ENCODE peak calls at places on chromosomes 7 and 10, in seven cellular contexts. One of them, this sample, is unnamed.

GRCh38 chr10:17029581-17030271 is 99.9 kb downstream of the CUBN start:
- DNase-seq in mesothelial cell of epicardium: no peak
- DNase-seq in prostate gland: no peak
- DNase-seq in fibroblast of lung: peak
- DNase-seq in left lung: no peak
- DNase-seq in heart left ventricle: peak
- DNase-seq in glutamatergic neuron: no peak
- DNase-seq in this sample: no peak

GRCh38 chr7:36317276-36317675 is 72.4 kb upstream of the ANLN start:
- DNase-seq in fibroblast of lung: no peak
- DNase-seq in glutamatergic neuron: no peak
- DNase-seq in prostate gland: no peak
- DNase-seq in left lung: no peak
- DNase-seq in mesothelial cell of epicardium: no peak
- DNase-seq in heart left ventricle: no peak
- DNase-seq in this sample: no peak

GRCh38 chr7:138008588-138009349 is 6.9 kb upstream of the CREB3L2 start:
- DNase-seq in glutamatergic neuron: no peak
- DNase-seq in left lung: no peak
- DNase-seq in mesothelial cell of epicardium: no peak
- DNase-seq in prostate gland: peak
- DNase-seq in heart left ventricle: peak
- DNase-seq in fibroblast of lung: peak
- DNase-seq in this sample: no peak

GRCh38 chr7:104980969-104981670 is 32.9 kb upstream of the KMT2E start:
- DNase-seq in heart left ventricle: no peak
- DNase-seq in mesothelial cell of epicardium: no peak
- DNase-seq in prostate gland: no peak
- DNase-seq in fibroblast of lung: no peak
- DNase-seq in left lung: no peak
- DNase-seq in glutamatergic neuron: no peak
- DNase-seq in this sample: no peak

GRCh38 chr10:51231754-51232153 is 157.5 kb downstream of the PRKG1 start:
- DNase-seq in mesothelial cell of epicardium: no peak
- DNase-seq in prostate gland: peak
- DNase-seq in glutamatergic neuron: no peak
- DNase-seq in fibroblast of lung: no peak
- DNase-seq in heart left ventricle: no peak
- DNase-seq in left lung: no peak
- DNase-seq in this sample: no peak

GRCh38 chr10:24465899-24466615 is 257.1 kb downstream of the KIAA1217 start:
- DNase-seq in glutamatergic neuron: no peak
- DNase-seq in mesothelial cell of epicardium: no peak
- DNase-seq in prostate gland: peak
- DNase-seq in left lung: no peak
- DNase-seq in fibroblast of lung: peak
- DNase-seq in heart left ventricle: no peak
- DNase-seq in this sample: no peak

GRCh38 chr10:92574545-92575377 is 868 bp upstream of the IDE start:
- DNase-seq in fibroblast of lung: no peak
- DNase-seq in glutamatergic neuron: no peak
- DNase-seq in mesothelial cell of epicardium: no peak
- DNase-seq in prostate gland: no peak
- DNase-seq in heart left ventricle: no peak
- DNase-seq in left lung: no peak
- DNase-seq in this sample: no peak

GRCh38 chr7:148719753-148720152 is 21.1 kb downstream of the CUL1 start:
- DNase-seq in heart left ventricle: no peak
- DNase-seq in left lung: no peak
- DNase-seq in prostate gland: no peak
- DNase-seq in glutamatergic neuron: no peak
- DNase-seq in fibroblast of lung: no peak
- DNase-seq in mesothelial cell of epicardium: no peak
- DNase-seq in this sample: no peak

GRCh38 chr10:10599994-10600393 is 417.7 kb upstream of the CELF2 start:
- DNase-seq in prostate gland: no peak
- DNase-seq in fibroblast of lung: no peak
- DNase-seq in heart left ventricle: no peak
- DNase-seq in left lung: no peak
- DNase-seq in glutamatergic neuron: no peak
- DNase-seq in mesothelial cell of epicardium: no peak
- DNase-seq in this sample: no peak

GRCh38 chr10:44908936-44909335 is 2.2 kb upstream of the TMEM72 start:
- DNase-seq in heart left ventricle: no peak
- DNase-seq in mesothelial cell of epicardium: no peak
- DNase-seq in prostate gland: no peak
- DNase-seq in fibroblast of lung: no peak
- DNase-seq in glutamatergic neuron: peak
- DNase-seq in left lung: no peak
- DNase-seq in this sample: no peak

GRCh38 chr10:33506838-33507661 is 172.6 kb upstream of the NRP1 start:
- DNase-seq in glutamatergic neuron: no peak
- DNase-seq in mesothelial cell of epicardium: no peak
- DNase-seq in fibroblast of lung: peak
- DNase-seq in left lung: no peak
- DNase-seq in prostate gland: no peak
- DNase-seq in heart left ventricle: no peak
- DNase-seq in this sample: no peak

GRCh38 chr7:137681657-137682562 is 164.9 kb downstream of the DGKI start:
- DNase-seq in heart left ventricle: no peak
- DNase-seq in prostate gland: no peak
- DNase-seq in left lung: no peak
- DNase-seq in mesothelial cell of epicardium: no peak
- DNase-seq in fibroblast of lung: peak
- DNase-seq in glutamatergic neuron: no peak
- DNase-seq in this sample: no peak

GRCh38 chr7:71752171-71752935 is 620.4 kb downstream of the GALNT17 start:
- DNase-seq in left lung: peak
- DNase-seq in glutamatergic neuron: peak
- DNase-seq in prostate gland: no peak
- DNase-seq in mesothelial cell of epicardium: peak
- DNase-seq in fibroblast of lung: no peak
- DNase-seq in heart left ventricle: no peak
- DNase-seq in this sample: peak
- TF ChIP-seq CTCF in left lung: peak
- TF ChIP-seq CTCF in glutamatergic neuron: peak
- TF ChIP-seq CTCF in prostate gland: peak
- TF ChIP-seq CTCF in mesothelial cell of epicardium: peak
- TF ChIP-seq CTCF in fibroblast of lung: peak
- TF ChIP-seq CTCF in heart left ventricle: peak
- TF ChIP-seq CTCF in this sample: peak

GRCh38 chr10:59090804-59091203 is 85.6 kb upstream of the PHYHIPL start:
- DNase-seq in mesothelial cell of epicardium: no peak
- DNase-seq in prostate gland: no peak
- DNase-seq in glutamatergic neuron: no peak
- DNase-seq in fibroblast of lung: no peak
- DNase-seq in heart left ventricle: no peak
- DNase-seq in left lung: no peak
- DNase-seq in this sample: no peak

GRCh38 chr10:59088912-59089573 is 87.4 kb upstream of the PHYHIPL start:
- DNase-seq in fibroblast of lung: no peak
- DNase-seq in glutamatergic neuron: no peak
- DNase-seq in heart left ventricle: no peak
- DNase-seq in left lung: peak
- DNase-seq in mesothelial cell of epicardium: no peak
- DNase-seq in prostate gland: no peak
- DNase-seq in this sample: no peak

GRCh38 chr10:59096631-59097030 is 79.8 kb upstream of the PHYHIPL start:
- DNase-seq in prostate gland: no peak
- DNase-seq in glutamatergic neuron: no peak
- DNase-seq in fibroblast of lung: no peak
- DNase-seq in left lung: no peak
- DNase-seq in heart left ventricle: no peak
- DNase-seq in mesothelial cell of epicardium: no peak
- DNase-seq in this sample: no peak

GRCh38 chr10:59085641-59086502 is 90.6 kb upstream of the PHYHIPL start:
- DNase-seq in fibroblast of lung: no peak
- DNase-seq in prostate gland: no peak
- DNase-seq in left lung: no peak
- DNase-seq in heart left ventricle: no peak
- DNase-seq in mesothelial cell of epicardium: no peak
- DNase-seq in glutamatergic neuron: no peak
- DNase-seq in this sample: no peak

DNA sequence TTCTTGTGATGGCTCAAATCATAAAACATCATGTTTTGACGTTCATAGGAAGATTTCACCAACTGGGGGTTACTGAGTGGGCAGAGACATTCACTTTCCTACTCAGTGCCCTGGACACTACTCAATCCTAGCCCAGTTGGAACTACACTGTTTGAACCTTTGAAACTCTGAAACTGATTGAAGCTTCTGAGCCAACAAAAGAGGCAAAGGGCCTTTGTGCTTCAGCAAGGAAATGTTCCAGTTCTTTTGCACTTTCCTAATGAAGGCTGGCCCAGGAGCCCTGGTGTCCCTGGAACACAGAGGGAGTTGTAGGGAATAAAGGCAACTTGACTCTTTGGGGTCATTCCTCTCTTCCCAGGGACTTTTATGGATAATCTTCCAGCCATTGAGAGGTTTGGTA is 85.2 kb upstream of the PHYHIPL start:
- DNase-seq in prostate gland: no peak
- DNase-seq in fibroblast of lung: no peak
- DNase-seq in heart left ventricle: no peak
- DNase-seq in left lung: no peak
- DNase-seq in mesothelial cell of epicardium: no peak
- DNase-seq in glutamatergic neuron: no peak
- DNase-seq in this sample: no peak
- TF ChIP-seq CTCF in prostate gland: no peak
- TF ChIP-seq CTCF in fibroblast of lung: no peak
- TF ChIP-seq CTCF in heart left ventricle: no peak
- TF ChIP-seq CTCF in left lung: no peak
- TF ChIP-seq CTCF in mesothelial cell of epicardium: no peak
- TF ChIP-seq CTCF in glutamatergic neuron: no peak
- TF ChIP-seq CTCF in this sample: no peak

GRCh38 chr7:92877367-92877766 is 41.0 kb upstream of the CDK6 start:
- DNase-seq in mesothelial cell of epicardium: no peak
- DNase-seq in fibroblast of lung: no peak
- DNase-seq in glutamatergic neuron: no peak
- DNase-seq in prostate gland: no peak
- DNase-seq in heart left ventricle: no peak
- DNase-seq in left lung: no peak
- DNase-seq in this sample: no peak

GRCh38 chr7:92884218-92884617 is 47.8 kb upstream of the CDK6 start:
- DNase-seq in prostate gland: no peak
- DNase-seq in glutamatergic neuron: no peak
- DNase-seq in left lung: no peak
- DNase-seq in fibroblast of lung: no peak
- DNase-seq in heart left ventricle: no peak
- DNase-seq in mesothelial cell of epicardium: no peak
- DNase-seq in this sample: no peak

GRCh38 chr7:92881091-92881485 is 44.7 kb upstream of the CDK6 start:
- DNase-seq in mesothelial cell of epicardium: no peak
- DNase-seq in left lung: no peak
- DNase-seq in glutamatergic neuron: no peak
- DNase-seq in fibroblast of lung: no peak
- DNase-seq in prostate gland: no peak
- DNase-seq in heart left ventricle: no peak
- DNase-seq in this sample: no peak

GRCh38 chr7:92882760-92883159 is 46.4 kb upstream of the CDK6 start:
- DNase-seq in prostate gland: no peak
- DNase-seq in glutamatergic neuron: no peak
- DNase-seq in heart left ventricle: no peak
- DNase-seq in mesothelial cell of epicardium: no peak
- DNase-seq in fibroblast of lung: no peak
- DNase-seq in left lung: no peak
- DNase-seq in this sample: no peak

DNA sequence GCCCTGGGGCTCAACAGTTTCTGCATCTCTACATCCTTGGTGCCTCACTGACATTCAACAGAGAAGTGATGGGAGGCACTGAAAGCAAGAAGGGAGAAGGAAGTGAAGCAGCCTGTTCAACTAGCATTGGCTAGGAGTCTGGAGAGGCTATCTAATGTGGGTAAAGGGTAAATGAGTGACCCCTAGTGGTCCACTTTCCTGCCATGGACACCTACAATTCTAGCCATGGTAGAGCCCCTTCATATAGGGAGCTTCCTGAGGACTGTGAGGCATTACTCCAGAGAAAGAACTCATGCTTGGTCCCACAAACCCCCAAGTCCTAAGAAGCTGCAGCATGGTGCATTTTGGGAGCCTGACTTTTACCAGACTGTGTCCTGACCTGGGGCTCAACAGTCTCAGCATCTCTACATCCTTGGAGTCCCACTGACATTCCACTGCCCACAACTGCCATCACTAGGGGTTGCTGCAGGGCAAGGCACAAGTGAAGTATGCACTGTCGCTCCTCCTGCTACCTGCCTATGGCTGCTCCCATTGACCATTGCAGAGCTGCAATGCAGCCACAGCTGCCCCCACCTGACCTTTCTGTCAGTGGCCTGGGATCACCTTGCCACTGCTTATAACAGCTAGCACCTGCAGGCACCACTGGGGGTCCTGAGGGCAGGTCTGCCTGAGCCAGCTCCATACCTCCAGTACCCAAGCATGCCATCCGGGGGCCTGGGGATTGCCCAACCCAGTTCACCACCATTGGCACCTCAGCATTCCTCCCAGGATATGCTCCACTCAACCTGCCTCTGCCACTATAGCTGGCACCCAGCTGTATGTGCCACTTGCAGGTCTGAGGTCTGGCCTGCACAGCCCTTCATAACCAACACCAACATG is 44.1 kb upstream of the CDK6 start:
- DNase-seq in heart left ventricle: no peak
- DNase-seq in glutamatergic neuron: no peak
- DNase-seq in prostate gland: no peak
- DNase-seq in mesothelial cell of epicardium: no peak
- DNase-seq in fibroblast of lung: no peak
- DNase-seq in left lung: no peak
- DNase-seq in this sample: no peak
- TF ChIP-seq CTCF in heart left ventricle: peak
- TF ChIP-seq CTCF in glutamatergic neuron: peak
- TF ChIP-seq CTCF in prostate gland: no peak
- TF ChIP-seq CTCF in mesothelial cell of epicardium: no peak
- TF ChIP-seq CTCF in fibroblast of lung: peak
- TF ChIP-seq CTCF in left lung: peak
- TF ChIP-seq CTCF in this sample: peak

DNA sequence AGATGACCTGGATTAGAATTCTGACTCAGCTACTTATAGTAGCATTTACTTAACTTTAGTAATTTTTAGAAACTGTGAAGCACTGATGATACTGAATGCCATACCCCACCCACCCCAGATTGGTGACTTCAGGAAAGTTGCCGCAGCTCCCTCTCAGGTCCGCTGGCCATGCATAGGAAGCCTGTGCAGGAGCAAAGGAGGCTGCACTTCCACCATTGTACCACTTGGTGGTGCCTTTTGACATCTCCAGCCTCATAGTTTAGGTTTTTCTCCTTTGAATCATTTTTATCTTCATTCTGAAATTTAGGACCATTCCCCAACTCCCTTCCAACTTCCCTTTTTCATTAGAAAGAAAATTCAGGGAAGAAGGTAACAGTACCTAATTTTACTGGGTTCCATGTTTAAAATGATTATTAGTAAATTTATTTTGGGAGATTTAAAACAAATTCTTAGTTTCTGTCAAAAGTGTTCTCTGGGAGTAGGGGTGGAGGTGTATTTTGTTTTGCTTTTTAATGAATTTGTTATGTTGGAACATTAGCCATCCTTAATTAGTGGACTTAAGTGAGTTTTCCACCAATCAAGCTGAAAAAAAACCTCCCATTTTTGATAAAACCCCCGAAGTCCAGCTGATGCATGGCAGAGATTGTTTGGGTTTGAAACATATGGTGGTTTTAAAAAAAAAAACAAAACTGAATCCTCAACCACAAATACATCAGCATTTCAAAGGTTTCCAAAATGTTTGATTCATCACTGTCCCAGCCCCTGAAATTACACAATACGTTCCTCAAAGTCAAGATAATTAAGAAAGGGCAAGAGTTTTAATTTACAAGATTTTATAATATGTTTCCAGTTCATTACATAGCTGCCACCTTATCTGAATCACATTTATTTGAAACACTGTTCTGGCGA is 109.6 kb downstream of the WNT2 start:
- DNase-seq in prostate gland: peak
- DNase-seq in fibroblast of lung: peak
- DNase-seq in glutamatergic neuron: peak
- DNase-seq in mesothelial cell of epicardium: no peak
- DNase-seq in left lung: no peak
- DNase-seq in heart left ventricle: no peak
- DNase-seq in this sample: no peak
- TF ChIP-seq CTCF in prostate gland: peak
- TF ChIP-seq CTCF in fibroblast of lung: peak
- TF ChIP-seq CTCF in glutamatergic neuron: peak
- TF ChIP-seq CTCF in mesothelial cell of epicardium: peak
- TF ChIP-seq CTCF in left lung: peak
- TF ChIP-seq CTCF in heart left ventricle: peak
- TF ChIP-seq CTCF in this sample: peak

This sample was measured in type B pancreatic cell.